ENCODE peak calls at places on chromosomes 16 and 17, in four cellular contexts. One of them, this sample, is unnamed.
A peak's percentile ranks its signal among the peaks of the same experiment; 100 is the strongest.

GRCh38 chr16:87210949-87211348 is 106.2 kb downstream of the C16orf95 start:
- DNase-seq in tibial nerve: no peak
- DNase-seq in lung: no peak
- DNase-seq in astrocyte: no peak
- DNase-seq in this sample: no peak

GRCh38 chr16:24044467-24044866 is 208.7 kb downstream of the PRKCB start:
- DNase-seq in lung: no peak
- DNase-seq in astrocyte: no peak
- DNase-seq in tibial nerve: no peak
- DNase-seq in this sample: no peak

GRCh38 chr16:88742896-88743605 is 36.7 kb downstream of the CTU2 start:
- DNase-seq in lung: no peak
- DNase-seq in tibial nerve: no peak
- DNase-seq in astrocyte: no peak
- DNase-seq in this sample: no peak

GRCh38 chr17:75325348-75325747 is 36.1 kb upstream of the SLC25A19 start:
- DNase-seq in lung: no peak
- DNase-seq in tibial nerve: no peak
- DNase-seq in astrocyte: no peak
- DNase-seq in this sample: no peak

GRCh38 chr17:76261421-76262215 is 3.5 kb upstream of the UBALD2 start:
- DNase-seq in tibial nerve: no peak
- DNase-seq in lung: no peak
- DNase-seq in astrocyte: peak; percentile 43
- DNase-seq in this sample: no peak

GRCh38 chr17:47275245-47275984 is 21.8 kb downstream of the ITGB3 start:
- DNase-seq in tibial nerve: peak; percentile 89
- DNase-seq in lung: peak; percentile 56
- DNase-seq in astrocyte: peak; percentile 89
- DNase-seq in this sample: peak; percentile 75

GRCh38 chr16:53773150-53773846 is 69.3 kb downstream of the FTO start:
- DNase-seq in astrocyte: peak; percentile 76
- DNase-seq in tibial nerve: no peak
- DNase-seq in lung: peak; percentile 41
- DNase-seq in this sample: peak; percentile 68

GRCh38 chr17:13952252-13952721 is 117.0 kb upstream of the COX10 start:
- DNase-seq in astrocyte: no peak
- DNase-seq in tibial nerve: no peak
- DNase-seq in lung: no peak
- DNase-seq in this sample: no peak

GRCh38 chr16:47925811-47926460 is 229.9 kb downstream of the ABCC12 start:
- DNase-seq in tibial nerve: no peak
- DNase-seq in lung: no peak
- DNase-seq in astrocyte: peak; percentile 22
- DNase-seq in this sample: no peak

GRCh38 chr17:77828749-77829539 is 129.6 kb upstream of the TNRC6C start:
- DNase-seq in tibial nerve: no peak
- DNase-seq in lung: no peak
- DNase-seq in astrocyte: no peak
- DNase-seq in this sample: no peak

GRCh38 chr16:12613131-12613991 is 190.3 kb downstream of the CPPED1 start:
- DNase-seq in tibial nerve: no peak
- DNase-seq in lung: no peak
- DNase-seq in astrocyte: peak; percentile 68
- DNase-seq in this sample: peak; percentile 28

GRCh38 chr16:80273635-80274538 is 266.9 kb upstream of the DYNLRB2 start:
- DNase-seq in tibial nerve: no peak
- DNase-seq in lung: no peak
- DNase-seq in astrocyte: peak; percentile 82
- DNase-seq in this sample: no peak

GRCh38 chr17:39838057-39838456 is 26.1 kb downstream of the IKZF3 start:
- DNase-seq in astrocyte: no peak
- DNase-seq in lung: no peak
- DNase-seq in tibial nerve: no peak
- DNase-seq in this sample: no peak

GRCh38 chr17:83125515-83126274 is 46.3 kb downstream of the METRNL start:
- DNase-seq in tibial nerve: peak; percentile 50
- DNase-seq in lung: no peak
- DNase-seq in astrocyte: no peak
- DNase-seq in this sample: peak; percentile 43

GRCh38 chr16:49462356-49462988 is 88.9 kb downstream of the C16orf78 start:
- DNase-seq in lung: no peak
- DNase-seq in astrocyte: no peak
- DNase-seq in tibial nerve: no peak
- DNase-seq in this sample: no peak

GRCh38 chr16:3696425-3697218 is 20.7 kb downstream of the TRAP1 start:
- DNase-seq in astrocyte: peak; percentile 81
- DNase-seq in lung: no peak
- DNase-seq in tibial nerve: no peak
- DNase-seq in this sample: no peak

GRCh38 chr16:50600582-50601283 is 52.5 kb downstream of the NKD1 start:
- DNase-seq in astrocyte: no peak
- DNase-seq in tibial nerve: no peak
- DNase-seq in lung: no peak
- DNase-seq in this sample: no peak

GRCh38 chr16:88437367-88437964 is 15.6 kb upstream of the ZFPM1 start:
- DNase-seq in astrocyte: no peak
- DNase-seq in tibial nerve: no peak
- DNase-seq in lung: peak; percentile 58
- DNase-seq in this sample: peak; percentile 67

DNA sequence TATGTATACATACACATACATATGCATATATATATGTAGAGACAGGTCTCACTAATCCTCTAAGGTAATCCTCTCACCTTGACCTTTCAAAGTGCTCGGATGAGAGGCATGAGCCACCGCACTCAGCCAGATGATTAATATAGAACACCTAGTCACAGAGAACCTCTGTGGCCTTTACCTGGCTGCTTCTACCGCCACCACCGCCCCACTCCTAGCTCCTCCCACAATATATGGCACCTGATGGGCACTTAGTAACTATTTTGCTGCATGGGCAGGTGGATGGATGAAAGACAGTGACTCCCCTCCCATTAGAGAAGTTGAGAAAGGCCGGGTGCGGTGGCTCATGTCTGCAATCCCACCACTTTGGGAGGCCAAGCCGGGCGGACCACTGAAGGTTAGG is 16.7 kb upstream of the ATP2C2 start:
- DNase-seq in astrocyte: no peak
- DNase-seq in lung: no peak
- DNase-seq in tibial nerve: no peak
- DNase-seq in this sample: peak; percentile 71
- H3K27ac ChIP-seq in astrocyte: no peak overlapping the region
- H3K27ac ChIP-seq in lung: no peak overlapping the region
- H3K27ac ChIP-seq in tibial nerve: no peak overlapping the region
- H3K27ac ChIP-seq in this sample: peak overlapping the region; percentile 85

GRCh38 chr16:1107141-1107540 is 11.1 kb upstream of the C1QTNF8 start:
- DNase-seq in lung: no peak
- DNase-seq in astrocyte: no peak
- DNase-seq in tibial nerve: no peak
- DNase-seq in this sample: no peak
- H3K27ac ChIP-seq in lung: no peak overlapping the region
- H3K27ac ChIP-seq in astrocyte: no peak overlapping the region
- H3K27ac ChIP-seq in tibial nerve: no peak overlapping the region
- H3K27ac ChIP-seq in this sample: no peak overlapping the region

DNA sequence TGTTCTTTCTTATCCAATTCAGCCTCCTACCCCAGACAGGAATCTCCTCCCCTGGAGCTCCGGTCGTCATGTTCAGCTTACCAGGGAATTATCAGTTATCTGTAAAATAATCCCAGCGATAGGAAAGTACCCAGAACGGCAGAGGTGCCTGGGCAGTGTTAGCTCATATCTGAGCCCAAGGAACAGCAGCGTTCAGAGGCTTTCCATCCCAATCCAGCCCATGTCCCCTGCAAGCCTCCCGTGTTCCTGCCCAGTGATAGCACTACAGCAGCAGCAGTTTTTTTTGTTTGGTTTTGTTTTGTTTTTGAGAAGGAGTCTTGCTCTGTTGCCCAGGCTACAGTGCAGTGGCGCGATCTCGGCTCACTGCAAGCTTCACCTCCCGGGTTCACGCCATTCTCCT is 158.2 kb downstream of the CMIP start:
- DNase-seq in tibial nerve: no peak
- DNase-seq in lung: no peak
- DNase-seq in astrocyte: no peak
- DNase-seq in this sample: no peak
- H3K27ac ChIP-seq in tibial nerve: no peak overlapping the region
- H3K27ac ChIP-seq in lung: no peak overlapping the region
- H3K27ac ChIP-seq in astrocyte: no peak overlapping the region
- H3K27ac ChIP-seq in this sample: no peak overlapping the region

GRCh38 chr16:65487231-65487630 is 365.4 kb upstream of the CDH11 start:
- DNase-seq in tibial nerve: no peak
- DNase-seq in astrocyte: no peak
- DNase-seq in lung: no peak
- DNase-seq in this sample: no peak

GRCh38 chr16:65494080-65494479 is 372.2 kb upstream of the CDH11 start:
- DNase-seq in lung: no peak
- DNase-seq in tibial nerve: no peak
- DNase-seq in astrocyte: no peak
- DNase-seq in this sample: no peak

GRCh38 chr16:65494609-65495008 is 372.7 kb upstream of the CDH11 start:
- DNase-seq in lung: no peak
- DNase-seq in tibial nerve: no peak
- DNase-seq in astrocyte: no peak
- DNase-seq in this sample: no peak

GRCh38 chr16:65489531-65490023 is 367.7 kb upstream of the CDH11 start:
- DNase-seq in astrocyte: no peak
- DNase-seq in lung: no peak
- DNase-seq in tibial nerve: no peak
- DNase-seq in this sample: no peak

GRCh38 chr16:65490296-65490695 is 368.4 kb upstream of the CDH11 start:
- DNase-seq in tibial nerve: no peak
- DNase-seq in astrocyte: no peak
- DNase-seq in lung: no peak
- DNase-seq in this sample: no peak
- H3K27ac ChIP-seq in tibial nerve: no peak overlapping the region
- H3K27ac ChIP-seq in astrocyte: no peak overlapping the region
- H3K27ac ChIP-seq in lung: no peak overlapping the region
- H3K27ac ChIP-seq in this sample: no peak overlapping the region

GRCh38 chr17:41649923-41650519 is 25.6 kb upstream of the KRT17 start:
- DNase-seq in astrocyte: no peak
- DNase-seq in lung: no peak
- DNase-seq in tibial nerve: no peak
- DNase-seq in this sample: no peak

GRCh38 chr17:41652461-41652960 is 28.1 kb upstream of the KRT17 start:
- DNase-seq in astrocyte: no peak
- DNase-seq in tibial nerve: no peak
- DNase-seq in lung: no peak
- DNase-seq in this sample: no peak

GRCh38 chr17:41651625-41652460 is 27.5 kb upstream of the KRT17 start:
- DNase-seq in tibial nerve: no peak
- DNase-seq in lung: peak; percentile 84
- DNase-seq in astrocyte: no peak
- DNase-seq in this sample: peak; percentile 93

GRCh38 chr17:41648411-41649195 is 24.2 kb upstream of the KRT17 start:
- DNase-seq in tibial nerve: peak; percentile 70
- DNase-seq in astrocyte: peak; percentile 55
- DNase-seq in lung: peak; percentile 87
- DNase-seq in this sample: peak; percentile 91

GRCh38 chr17:41650794-41651624 is 26.6 kb upstream of the KRT17 start:
- DNase-seq in lung: no peak
- DNase-seq in tibial nerve: no peak
- DNase-seq in astrocyte: no peak
- DNase-seq in this sample: no peak
- H3K27ac ChIP-seq in lung: no peak overlapping the region
- H3K27ac ChIP-seq in tibial nerve: peak overlapping the region; percentile 82
- H3K27ac ChIP-seq in astrocyte: no peak overlapping the region
- H3K27ac ChIP-seq in this sample: peak overlapping the region; percentile 89

DNA sequence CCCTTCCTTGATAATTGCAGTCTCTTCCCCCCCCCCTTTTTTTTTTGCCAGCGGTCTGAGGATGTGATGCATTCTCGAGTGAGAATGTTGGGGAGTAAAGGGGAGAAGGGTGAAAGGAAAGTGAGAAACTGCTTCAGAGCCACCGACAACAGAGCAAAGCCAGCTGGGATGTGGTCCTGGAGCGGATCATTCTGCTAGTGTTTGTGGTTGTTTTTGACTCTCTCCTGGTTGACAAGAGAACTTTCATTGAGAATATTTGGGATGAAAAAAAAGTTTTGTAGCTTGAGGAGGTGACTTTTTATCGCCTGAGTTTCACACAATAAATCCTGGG is 1.3 kb downstream of the NF1 start:
- DNase-seq in lung: no peak
- DNase-seq in tibial nerve: no peak
- DNase-seq in astrocyte: no peak
- DNase-seq in this sample: no peak
- H3K27ac ChIP-seq in lung: peak overlapping the region; percentile 93
- H3K27ac ChIP-seq in tibial nerve: peak overlapping the region; percentile 94
- H3K27ac ChIP-seq in astrocyte: peak overlapping the region; percentile 86
- H3K27ac ChIP-seq in this sample: peak overlapping the region; percentile 91

GRCh38 chr17:68587026-68587425 is 14.1 kb downstream of the FAM20A start:
- DNase-seq in lung: no peak
- DNase-seq in tibial nerve: no peak
- DNase-seq in astrocyte: no peak
- DNase-seq in this sample: no peak

GRCh38 chr17:68588362-68588761 is 12.8 kb downstream of the FAM20A start:
- DNase-seq in astrocyte: no peak
- DNase-seq in tibial nerve: no peak
- DNase-seq in lung: no peak
- DNase-seq in this sample: no peak

GRCh38 chr17:68584904-68585303 is 16.3 kb downstream of the FAM20A start:
- DNase-seq in lung: no peak
- DNase-seq in tibial nerve: no peak
- DNase-seq in astrocyte: no peak
- DNase-seq in this sample: no peak

GRCh38 chr17:68587847-68588246 is 13.3 kb downstream of the FAM20A start:
- DNase-seq in tibial nerve: no peak
- DNase-seq in astrocyte: no peak
- DNase-seq in lung: no peak
- DNase-seq in this sample: no peak

GRCh38 chr17:68585643-68586042 is 15.5 kb downstream of the FAM20A start:
- DNase-seq in lung: no peak
- DNase-seq in tibial nerve: no peak
- DNase-seq in astrocyte: no peak
- DNase-seq in this sample: no peak
- H3K27ac ChIP-seq in lung: no peak overlapping the region
- H3K27ac ChIP-seq in tibial nerve: no peak overlapping the region
- H3K27ac ChIP-seq in astrocyte: no peak overlapping the region
- H3K27ac ChIP-seq in this sample: no peak overlapping the region

GRCh38 chr17:81018044-81018802 is 16.7 kb upstream of the BAIAP2 start:
- DNase-seq in tibial nerve: no peak
- DNase-seq in astrocyte: peak; percentile 44
- DNase-seq in lung: no peak
- DNase-seq in this sample: peak; percentile 69
- H3K27ac ChIP-seq in tibial nerve: peak overlapping the region; percentile 87
- H3K27ac ChIP-seq in astrocyte: no peak overlapping the region
- H3K27ac ChIP-seq in lung: peak overlapping the region; percentile 5
- H3K27ac ChIP-seq in this sample: peak overlapping the region; percentile 82

This sample was measured in colonic mucosa.